ENCODE peak calls at places on chromosomes 12 and 14, in four cellular contexts. One of them, this sample, is unnamed.

GRCh38 chr12:93536111-93536765 is 36.2 kb upstream of the SOCS2 start:
- DNase-seq in stimulated activated CD4-positive, alpha-beta T cell treated with anti-CD3 and anti-CD28 coated beads, Interleukin-2, amount 100 ng/mL, for 4 hours: no peak
- DNase-seq in pancreas: no peak
- DNase-seq in astrocyte of the spinal cord: no peak
- DNase-seq in this sample: no peak

GRCh38 chr12:10641735-10642500 is 28.5 kb upstream of the MAGOHB start:
- DNase-seq in pancreas: no peak
- DNase-seq in astrocyte of the spinal cord: peak; percentile 38
- DNase-seq in stimulated activated CD4-positive, alpha-beta T cell treated with anti-CD3 and anti-CD28 coated beads, Interleukin-2, amount 100 ng/mL, for 4 hours: no peak
- DNase-seq in this sample: no peak

GRCh38 chr12:62192486-62193250 is 67.5 kb upstream of the USP15 start:
- DNase-seq in pancreas: peak; percentile 20
- DNase-seq in astrocyte of the spinal cord: peak; percentile 85
- DNase-seq in stimulated activated CD4-positive, alpha-beta T cell treated with anti-CD3 and anti-CD28 coated beads, Interleukin-2, amount 100 ng/mL, for 4 hours: peak; percentile 39
- DNase-seq in this sample: no peak

GRCh38 chr12:16605666-16606116 is 271 bp downstream of the LMO3 start:
- DNase-seq in pancreas: no peak
- DNase-seq in stimulated activated CD4-positive, alpha-beta T cell treated with anti-CD3 and anti-CD28 coated beads, Interleukin-2, amount 100 ng/mL, for 4 hours: no peak
- DNase-seq in astrocyte of the spinal cord: no peak
- DNase-seq in this sample: no peak

GRCh38 chr14:91575469-91576208 is 65.5 kb upstream of the PPP4R3A start:
- DNase-seq in pancreas: no peak
- DNase-seq in astrocyte of the spinal cord: no peak
- DNase-seq in stimulated activated CD4-positive, alpha-beta T cell treated with anti-CD3 and anti-CD28 coated beads, Interleukin-2, amount 100 ng/mL, for 4 hours: no peak
- DNase-seq in this sample: no peak

GRCh38 chr12:2263921-2264320 is 211.1 kb downstream of the CACNA1C start:
- DNase-seq in pancreas: no peak
- DNase-seq in astrocyte of the spinal cord: no peak
- DNase-seq in stimulated activated CD4-positive, alpha-beta T cell treated with anti-CD3 and anti-CD28 coated beads, Interleukin-2, amount 100 ng/mL, for 4 hours: no peak
- DNase-seq in this sample: no peak

GRCh38 chr12:47362131-47362686 is 282.4 kb upstream of the AMIGO2 start:
- DNase-seq in astrocyte of the spinal cord: no peak
- DNase-seq in stimulated activated CD4-positive, alpha-beta T cell treated with anti-CD3 and anti-CD28 coated beads, Interleukin-2, amount 100 ng/mL, for 4 hours: no peak
- DNase-seq in pancreas: no peak
- DNase-seq in this sample: no peak

GRCh38 chr14:58463147-58463546 is 35.6 kb downstream of the KIAA0586 start:
- DNase-seq in astrocyte of the spinal cord: no peak
- DNase-seq in stimulated activated CD4-positive, alpha-beta T cell treated with anti-CD3 and anti-CD28 coated beads, Interleukin-2, amount 100 ng/mL, for 4 hours: no peak
- DNase-seq in pancreas: no peak
- DNase-seq in this sample: no peak

GRCh38 chr12:10140001-10140400 is 10.0 kb upstream of the CLEC7A start:
- DNase-seq in astrocyte of the spinal cord: peak; percentile 71
- DNase-seq in stimulated activated CD4-positive, alpha-beta T cell treated with anti-CD3 and anti-CD28 coated beads, Interleukin-2, amount 100 ng/mL, for 4 hours: peak; percentile 7
- DNase-seq in pancreas: no peak
- DNase-seq in this sample: no peak

GRCh38 chr12:54306925-54307731 is 6.3 kb upstream of the NFE2 start:
- DNase-seq in stimulated activated CD4-positive, alpha-beta T cell treated with anti-CD3 and anti-CD28 coated beads, Interleukin-2, amount 100 ng/mL, for 4 hours: no peak
- DNase-seq in pancreas: no peak
- DNase-seq in astrocyte of the spinal cord: no peak
- DNase-seq in this sample: no peak

GRCh38 chr12:56299308-56299852 is 750 bp downstream of the CS start:
- DNase-seq in stimulated activated CD4-positive, alpha-beta T cell treated with anti-CD3 and anti-CD28 coated beads, Interleukin-2, amount 100 ng/mL, for 4 hours: peak; percentile 13
- DNase-seq in pancreas: peak; percentile 25
- DNase-seq in astrocyte of the spinal cord: no peak
- DNase-seq in this sample: no peak

GRCh38 chr12:132945806-132946506 is 10.2 kb downstream of the ZNF605 start:
- DNase-seq in astrocyte of the spinal cord: no peak
- DNase-seq in pancreas: no peak
- DNase-seq in stimulated activated CD4-positive, alpha-beta T cell treated with anti-CD3 and anti-CD28 coated beads, Interleukin-2, amount 100 ng/mL, for 4 hours: no peak
- DNase-seq in this sample: no peak

GRCh38 chr12:116916122-116916521 is 5.4 kb downstream of the FBXW8 start:
- DNase-seq in pancreas: no peak
- DNase-seq in stimulated activated CD4-positive, alpha-beta T cell treated with anti-CD3 and anti-CD28 coated beads, Interleukin-2, amount 100 ng/mL, for 4 hours: no peak
- DNase-seq in astrocyte of the spinal cord: peak; percentile 35
- DNase-seq in this sample: no peak

GRCh38 chr12:120104924-120105323 is 11.6 kb downstream of the RAB35 start:
- DNase-seq in astrocyte of the spinal cord: no peak
- DNase-seq in stimulated activated CD4-positive, alpha-beta T cell treated with anti-CD3 and anti-CD28 coated beads, Interleukin-2, amount 100 ng/mL, for 4 hours: no peak
- DNase-seq in pancreas: no peak
- DNase-seq in this sample: no peak

GRCh38 chr14:32559048-32559447 is 229.9 kb downstream of the AKAP6 start:
- DNase-seq in pancreas: no peak
- DNase-seq in astrocyte of the spinal cord: peak; percentile 3
- DNase-seq in stimulated activated CD4-positive, alpha-beta T cell treated with anti-CD3 and anti-CD28 coated beads, Interleukin-2, amount 100 ng/mL, for 4 hours: no peak
- DNase-seq in this sample: no peak